ENCODE peak calls at places on chromosomes 4 and X, in ten cellular contexts. L is ovary, D is right lobe of liver, F is heart left ventricle, E is gastrocnemius medialis, H is GM12892, M is A549, U is Peyer's patch, V is endothelial cell of umbilical vein, T is breast epithelium. K is an unnamed sample.

GRCh38 chr4:87982446-87982845 is 6.9 kb downstream of the SPP1 start:
- DNase-seq in L (no peak), D (no peak), F (no peak), E (no peak), H (no peak), M (no peak), U (no peak), V (no peak), T (no peak), K (no peak)

GRCh38 chr4:188008377-188008776 is 12.8 kb downstream of the ZFP42 start:
- DNase-seq in L (no peak), D (no peak), F (no peak), E (no peak), H (no peak), M (no peak), U (no peak), V (no peak), T (no peak), K (no peak)

GRCh38 chr4:41939016-41939623 is 3.9 kb downstream of the TMEM33 start:
- DNase-seq in L (no peak), D (peak; percentile 65), F (no peak), E (no peak), H (no peak), M (no peak), U (no peak), V (no peak), T (no peak), K (peak; percentile 5)

GRCh38 chr4:73080789-73081188 is 11.3 kb upstream of the COX18 start:
- DNase-seq in L (no peak), D (no peak), F (no peak), E (no peak), H (no peak), M (no peak), U (no peak), V (no peak), T (no peak), K (no peak)

GRCh38 chr4:176123710-176124407 is 58.2 kb downstream of the WDR17 start:
- DNase-seq in L (peak; percentile 15), D (no peak), F (peak; percentile 21), E (no peak), H (peak; percentile 5), M (no peak), U (peak; percentile 49), V (peak; percentile 5), T (no peak), K (peak; percentile 17)

GRCh38 chr4:8431553-8431952 is 9.0 kb downstream of the ACOX3 start:
- DNase-seq in L (no peak), D (peak; percentile 64), F (no peak), E (no peak), H (no peak), M (no peak), U (no peak), V (no peak), T (no peak), K (no peak)

GRCh38 chr4:152936446-152937279 is 540 bp downstream of the FHDC1 start:
- DNase-seq in L (no peak), D (no peak), F (peak; percentile 25), E (no peak), H (peak; percentile 39), M (peak; percentile 22), U (no peak), V (peak; percentile 21), T (peak; percentile 55), K (peak; percentile 73)

GRCh38 chr4:174663254-174663653 is 141.0 kb upstream of the HPGD start:
- DNase-seq in L (no peak), D (no peak), F (no peak), E (no peak), H (no peak), M (no peak), U (no peak), V (no peak), T (no peak), K (no peak)

GRCh38 chrX:25124391-25124790 is 108.6 kb upstream of the ARX start:
- DNase-seq in L (no peak), D (no peak), F (no peak), E (no peak), H (no peak), M (no peak), U (no peak), V (no peak), T (no peak), K (no peak)

GRCh38 chr4:13441506-13441905 is 42.6 kb downstream of the RAB28 start:
- DNase-seq in L (no peak), D (no peak), F (no peak), E (no peak), H (no peak), M (no peak), U (no peak), V (no peak), T (no peak), K (no peak)

GRCh38 chr4:26197018-26197779 is 123.6 kb upstream of the RBPJ start:
- DNase-seq in L (no peak), D (no peak), F (no peak), E (no peak), H (peak; percentile 46), M (peak; percentile 6), U (peak; percentile 68), V (no peak), T (no peak), K (no peak)

GRCh38 chrX:54430519-54430918 is 9.7 kb upstream of the TSR2 start:
- DNase-seq in L (no peak), D (no peak), F (no peak), E (no peak), H (no peak), M (no peak), U (no peak), V (no peak), T (no peak), K (no peak)

GRCh38 chr4:48047896-48048295 is 31.3 kb downstream of the NIPAL1 start:
- DNase-seq in L (no peak), D (peak; percentile 87), F (peak; percentile 26), E (no peak), H (no peak), M (no peak), U (no peak), V (no peak), T (no peak), K (no peak)

GRCh38 chr4:48049483-48049882 is 32.9 kb downstream of the NIPAL1 start:
- DNase-seq in L (no peak), D (no peak), F (no peak), E (no peak), H (no peak), M (no peak), U (no peak), V (no peak), T (no peak), K (no peak)

GRCh38 chr4:48046059-48046458 is 29.5 kb downstream of the NIPAL1 start:
- DNase-seq in L (no peak), D (no peak), F (no peak), E (no peak), H (no peak), M (no peak), U (no peak), V (no peak), T (no peak), K (no peak)

GRCh38 chr4:48044298-48044697 is 27.7 kb downstream of the NIPAL1 start:
- DNase-seq in L (no peak), D (no peak), F (no peak), E (no peak), H (no peak), M (no peak), U (no peak), V (no peak), T (no peak), K (no peak)

GRCh38 chr4:48047421-48047844 is 30.9 kb downstream of the NIPAL1 start:
- DNase-seq in L (no peak), D (peak; percentile 52), F (no peak), E (no peak), H (no peak), M (no peak), U (peak; percentile 77), V (no peak), T (no peak), K (no peak)
- TF ChIP-seq POLR2A in L (no peak), D (no peak), F (no peak), E (no peak), H (no peak), M (no peak), U (no peak), V (no peak), T (no peak), K (no peak)

GRCh38 chr4:48138511-48138910 is 4.5 kb upstream of the TXK start:
- DNase-seq in L (no peak), D (no peak), F (no peak), E (no peak), H (no peak), M (no peak), U (no peak), V (no peak), T (no peak), K (no peak)
- TF ChIP-seq POLR2A in L (no peak), D (no peak), F (no peak), E (no peak), H (no peak), M (no peak), U (no peak), V (no peak), T (no peak), K (no peak)

DNA sequence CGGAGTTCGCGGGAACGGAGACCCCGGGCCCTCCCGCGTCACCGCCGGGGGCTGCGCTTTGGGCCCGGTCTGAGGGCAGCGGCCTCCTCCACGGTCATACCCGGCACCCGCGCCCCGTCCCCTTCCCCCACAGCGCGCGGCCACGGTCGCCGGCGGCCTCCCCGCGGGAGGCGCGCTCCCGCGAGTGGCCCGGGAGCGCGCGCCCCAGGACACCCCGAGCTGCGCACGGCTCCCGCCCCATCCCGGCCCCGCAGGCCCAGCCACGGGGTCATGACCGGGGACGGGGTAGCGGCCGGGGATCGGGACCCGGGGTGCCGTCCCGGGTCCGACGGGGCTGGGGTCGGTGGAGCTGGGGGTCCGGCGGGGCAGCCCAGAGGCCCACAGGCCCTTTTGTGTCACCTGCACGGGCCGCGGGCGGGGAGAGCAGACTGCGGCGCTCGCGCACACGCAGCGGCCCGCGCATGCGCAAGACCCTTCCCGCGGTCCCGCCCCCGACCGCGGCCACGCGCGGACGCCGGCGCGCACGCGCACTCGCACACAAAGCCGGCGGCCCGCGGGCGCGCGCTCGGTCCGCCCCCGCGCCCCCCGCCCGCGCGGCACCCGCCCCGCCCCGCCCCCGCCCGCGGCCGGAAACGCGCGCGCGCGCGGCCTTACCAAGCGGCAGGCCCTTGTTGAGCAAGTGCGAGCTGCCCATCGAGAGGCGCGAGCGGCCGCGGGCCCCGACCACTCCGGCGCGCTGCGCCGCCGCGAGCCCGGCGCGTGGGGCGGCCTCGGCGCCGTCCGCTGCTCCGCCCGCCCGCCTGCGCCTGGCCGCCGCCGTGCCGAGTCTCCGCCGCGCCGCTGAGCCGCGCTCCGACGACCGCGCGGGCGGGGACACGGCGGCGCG is at the start of gene CTBP1:
- DNase-seq in L (peak; percentile 80), D (peak; percentile 82), F (peak; percentile 87), E (peak; percentile 52), H (peak; percentile 92), M (peak; percentile 82), U (peak; percentile 89), V (peak; percentile 86), T (peak; percentile 64), K (peak; percentile 96)
- TF ChIP-seq POLR2A in L (peak; percentile 59), D (peak; percentile 80), F (no peak), E (peak; percentile 87), H (peak; percentile 74), M (peak; percentile 49), U (peak; percentile 72), V (peak; percentile 33), T (no peak), K (peak; percentile 58)

GRCh38 chr4:140094701-140095420 is 59.1 kb downstream of the MAML3 start:
- DNase-seq in L (no peak), D (peak; percentile 57), F (peak; percentile 70), E (peak; percentile 33), H (no peak), M (no peak), U (peak; percentile 80), V (peak; percentile 85), T (peak; percentile 55), K (peak; percentile 32)
- TF ChIP-seq POLR2A in L (no peak), D (no peak), F (no peak), E (peak; percentile 9), H (no peak), M (no peak), U (no peak), V (no peak), T (no peak), K (no peak)

GRCh38 chrX:154021131-154021611 is 1.5 kb upstream of the IRAK1 start:
- DNase-seq in L (no peak), D (no peak), F (no peak), E (no peak), H (no peak), M (no peak), U (no peak), V (peak; percentile 56), T (no peak), K (peak; percentile 17)
- TF ChIP-seq POLR2A in L (no peak), D (no peak), F (no peak), E (no peak), H (no peak), M (no peak), U (no peak), V (no peak), T (no peak), K (no peak)